ENCODE peak calls at places on chromosomes 6 and 20, in four cellular contexts. One of them, this sample, is unnamed.

GRCh38 chr6:32700391-32701040 is 34.1 kb upstream of the HLA-DQB1 start:
- DNase-seq in HepG2: peak
- DNase-seq in GM12878: no peak
- DNase-seq in K562: peak
- DNase-seq in this sample: peak

GRCh38 chr6:6395581-6396197 is 75.2 kb upstream of the F13A1 start:
- DNase-seq in HepG2: no peak
- DNase-seq in GM12878: no peak
- DNase-seq in K562: no peak
- DNase-seq in this sample: no peak

GRCh38 chr20:42775866-42776265 is 413.8 kb downstream of the PTPRT start:
- DNase-seq in HepG2: no peak
- DNase-seq in GM12878: no peak
- DNase-seq in K562: no peak
- DNase-seq in this sample: no peak

GRCh38 chr6:14129572-14129971 is 12.0 kb downstream of the CD83 start:
- DNase-seq in HepG2: peak
- DNase-seq in GM12878: no peak
- DNase-seq in K562: peak
- DNase-seq in this sample: peak

GRCh38 chr6:83057705-83058321 is 7.8 kb downstream of the UBE3D start:
- DNase-seq in HepG2: peak
- DNase-seq in GM12878: no peak
- DNase-seq in K562: peak
- DNase-seq in this sample: peak

GRCh38 chr20:60203451-60203850 is 245.2 kb downstream of the CDH26 start:
- DNase-seq in HepG2: no peak
- DNase-seq in GM12878: no peak
- DNase-seq in K562: no peak
- DNase-seq in this sample: no peak

GRCh38 chr6:158825951-158826306 is 6.8 kb upstream of the EZR start:
- DNase-seq in HepG2: no peak
- DNase-seq in GM12878: no peak
- DNase-seq in K562: no peak
- DNase-seq in this sample: no peak

GRCh38 chr6:37906121-37906520 is 86.6 kb downstream of the ZFAND3 start:
- DNase-seq in HepG2: no peak
- DNase-seq in GM12878: no peak
- DNase-seq in K562: no peak
- DNase-seq in this sample: no peak

GRCh38 chr6:16157909-16158308 is 29.0 kb downstream of the MYLIP start:
- DNase-seq in HepG2: no peak
- DNase-seq in GM12878: no peak
- DNase-seq in K562: peak
- DNase-seq in this sample: no peak

GRCh38 chr6:105892577-105893262 is 193.4 kb upstream of the PRDM1 start:
- DNase-seq in HepG2: peak
- DNase-seq in GM12878: peak
- DNase-seq in K562: peak
- DNase-seq in this sample: no peak

GRCh38 chr20:19952392-19952791 is 64.8 kb upstream of the NAA20 start:
- DNase-seq in HepG2: no peak
- DNase-seq in GM12878: no peak
- DNase-seq in K562: no peak
- DNase-seq in this sample: no peak

GRCh38 chr6:157455028-157455714 is 74.2 kb downstream of the ZDHHC14 start:
- DNase-seq in HepG2: no peak
- DNase-seq in GM12878: no peak
- DNase-seq in K562: no peak
- DNase-seq in this sample: no peak

GRCh38 chr6:159679091-159680077 is 13.7 kb downstream of the SOD2 start:
- DNase-seq in HepG2: no peak
- DNase-seq in GM12878: no peak
- DNase-seq in K562: no peak
- DNase-seq in this sample: no peak

GRCh38 chr6:33812669-33813068 is 8.9 kb upstream of the MLN start:
- DNase-seq in HepG2: peak
- DNase-seq in GM12878: no peak
- DNase-seq in K562: peak
- DNase-seq in this sample: peak

GRCh38 chr6:34514112-34514511 is 42.0 kb downstream of the SPDEF start:
- DNase-seq in HepG2: no peak
- DNase-seq in GM12878: no peak
- DNase-seq in K562: no peak
- DNase-seq in this sample: no peak

GRCh38 chr20:17747431-17747846 is 47.7 kb downstream of the BANF2 start:
- DNase-seq in HepG2: peak
- DNase-seq in GM12878: no peak
- DNase-seq in K562: no peak
- DNase-seq in this sample: no peak

GRCh38 chr6:27757307-27757706 is 154.9 kb downstream of the OR2B2 start:
- DNase-seq in HepG2: no peak
- DNase-seq in GM12878: no peak
- DNase-seq in K562: peak
- DNase-seq in this sample: peak

GRCh38 chr20:64139200-64140081 is 24.8 kb upstream of the MYT1 start:
- DNase-seq in HepG2: no peak
- DNase-seq in GM12878: no peak
- DNase-seq in K562: no peak
- DNase-seq in this sample: peak
- TF ChIP-seq ETV6 in HepG2: no peak
- TF ChIP-seq ETV6 in GM12878: no peak
- TF ChIP-seq ETV6 in K562: no peak
- TF ChIP-seq ETV6 in this sample: no peak

DNA sequence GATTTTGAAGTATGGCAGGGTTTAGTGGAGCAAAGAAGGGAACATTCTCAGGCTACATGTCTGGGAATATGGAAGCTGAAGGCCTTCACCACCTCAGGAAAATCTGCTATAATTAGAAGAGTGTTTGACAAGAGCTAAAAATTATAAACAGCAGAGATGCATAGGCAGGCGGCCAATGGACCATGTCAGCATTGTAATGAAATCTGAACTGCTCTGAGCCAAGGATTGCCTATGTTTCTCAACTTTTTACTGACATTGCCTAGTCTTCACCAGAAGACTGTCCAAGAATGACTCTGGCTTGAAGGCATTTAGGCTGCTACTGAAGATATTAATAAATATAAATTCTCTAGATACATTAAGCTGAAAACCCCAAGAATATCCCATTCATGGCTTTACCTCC is 84.1 kb downstream of the C6orf52 start:
- DNase-seq in HepG2: no peak
- DNase-seq in GM12878: no peak
- DNase-seq in K562: no peak
- DNase-seq in this sample: no peak
- TF ChIP-seq ETV6 in HepG2: no peak
- TF ChIP-seq ETV6 in GM12878: no peak
- TF ChIP-seq ETV6 in K562: no peak
- TF ChIP-seq ETV6 in this sample: no peak

GRCh38 chr20:23226612-23227265 is 123.9 kb upstream of the NXT1 start:
- DNase-seq in HepG2: no peak
- DNase-seq in GM12878: no peak
- DNase-seq in K562: no peak
- DNase-seq in this sample: no peak

GRCh38 chr20:23224806-23225205 is 125.8 kb upstream of the NXT1 start:
- DNase-seq in HepG2: no peak
- DNase-seq in GM12878: no peak
- DNase-seq in K562: no peak
- DNase-seq in this sample: no peak

GRCh38 chr20:23223908-23224307 is 126.7 kb upstream of the NXT1 start:
- DNase-seq in HepG2: no peak
- DNase-seq in GM12878: no peak
- DNase-seq in K562: no peak
- DNase-seq in this sample: no peak

GRCh38 chr20:23227274-23227673 is 123.3 kb upstream of the NXT1 start:
- DNase-seq in HepG2: no peak
- DNase-seq in GM12878: no peak
- DNase-seq in K562: no peak
- DNase-seq in this sample: no peak

GRCh38 chr20:23225407-23226060 is 125.1 kb upstream of the NXT1 start:
- DNase-seq in HepG2: no peak
- DNase-seq in GM12878: no peak
- DNase-seq in K562: no peak
- DNase-seq in this sample: no peak
- TF ChIP-seq ETV6 in HepG2: no peak
- TF ChIP-seq ETV6 in GM12878: no peak
- TF ChIP-seq ETV6 in K562: no peak
- TF ChIP-seq ETV6 in this sample: no peak

DNA sequence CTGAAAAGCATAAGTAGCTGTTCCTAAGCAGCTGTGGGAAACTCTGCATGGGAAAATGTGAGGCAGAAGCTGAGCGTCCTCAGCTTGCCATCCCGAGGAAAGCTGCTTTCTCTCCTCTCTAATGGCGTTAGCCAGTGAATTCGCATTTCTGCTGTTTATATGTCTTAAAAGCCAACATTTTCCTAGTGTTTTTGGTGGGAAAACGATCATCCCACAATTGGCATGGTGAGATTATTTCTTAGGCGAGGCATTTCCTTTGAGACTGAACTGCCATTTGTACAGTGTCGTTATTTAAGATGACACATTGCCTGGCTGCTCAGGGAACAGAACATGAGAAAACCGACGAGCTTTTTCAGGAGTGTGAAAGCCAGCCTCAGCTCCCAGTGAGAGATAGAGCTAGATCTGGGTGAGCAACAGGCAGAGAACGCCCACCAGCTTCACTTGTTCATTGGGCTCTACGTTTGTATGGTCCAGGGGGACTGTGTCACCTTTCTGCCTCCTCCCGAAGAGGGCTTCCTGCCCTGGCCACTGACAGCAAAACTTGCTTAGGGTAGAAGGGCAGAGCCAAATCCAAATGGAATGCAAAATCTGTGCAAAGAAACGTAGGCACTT is 378.2 kb downstream of the RNGTT start:
- DNase-seq in HepG2: no peak
- DNase-seq in GM12878: no peak
- DNase-seq in K562: no peak
- DNase-seq in this sample: no peak
- TF ChIP-seq ETV6 in HepG2: no peak
- TF ChIP-seq ETV6 in GM12878: no peak
- TF ChIP-seq ETV6 in K562: no peak
- TF ChIP-seq ETV6 in this sample: no peak